ENCODE peak calls at places on chromosomes 11 and 22, in six cellular contexts. One of them, this sample, is unnamed.

GRCh38 chr11:13956988-13957387 is 5.5 kb upstream of the SPON1 start:
- DNase-seq in COR-L47: no peak
- DNase-seq in stimulated activated CD4-positive, alpha-beta T cell treated with anti-CD3 and anti-CD28 coated beads, Interleukin-4, amount 100 ng/mL, for 1 hour: no peak
- DNase-seq in NB4: no peak
- DNase-seq in stimulated activated CD8-positive, alpha-beta memory T cell treated with anti-CD3 and anti-CD28 coated beads, Interleukin-4, amount 100 ng/mL, for 24 hours: no peak
- DNase-seq in MG63: no peak
- DNase-seq in this sample: no peak

GRCh38 chr22:38768036-38768435 is 12.2 kb upstream of the SUN2 start:
- DNase-seq in COR-L47: no peak
- DNase-seq in stimulated activated CD4-positive, alpha-beta T cell treated with anti-CD3 and anti-CD28 coated beads, Interleukin-4, amount 100 ng/mL, for 1 hour: no peak
- DNase-seq in NB4: no peak
- DNase-seq in stimulated activated CD8-positive, alpha-beta memory T cell treated with anti-CD3 and anti-CD28 coated beads, Interleukin-4, amount 100 ng/mL, for 24 hours: no peak
- DNase-seq in MG63: no peak
- DNase-seq in this sample: no peak

GRCh38 chr11:77677138-77677537 is 39.5 kb upstream of the CLNS1A start:
- DNase-seq in COR-L47: no peak
- DNase-seq in stimulated activated CD4-positive, alpha-beta T cell treated with anti-CD3 and anti-CD28 coated beads, Interleukin-4, amount 100 ng/mL, for 1 hour: no peak
- DNase-seq in NB4: no peak
- DNase-seq in stimulated activated CD8-positive, alpha-beta memory T cell treated with anti-CD3 and anti-CD28 coated beads, Interleukin-4, amount 100 ng/mL, for 24 hours: no peak
- DNase-seq in MG63: no peak
- DNase-seq in this sample: no peak

GRCh38 chr22:17729561-17729960 is 44.7 kb downstream of the BID start:
- DNase-seq in COR-L47: no peak
- DNase-seq in stimulated activated CD4-positive, alpha-beta T cell treated with anti-CD3 and anti-CD28 coated beads, Interleukin-4, amount 100 ng/mL, for 1 hour: no peak
- DNase-seq in NB4: no peak
- DNase-seq in stimulated activated CD8-positive, alpha-beta memory T cell treated with anti-CD3 and anti-CD28 coated beads, Interleukin-4, amount 100 ng/mL, for 24 hours: no peak
- DNase-seq in MG63: no peak
- DNase-seq in this sample: no peak

GRCh38 chr22:17638182-17638431 is 450 bp upstream of the BCL2L13 start:
- DNase-seq in COR-L47: peak; percentile 14
- DNase-seq in stimulated activated CD4-positive, alpha-beta T cell treated with anti-CD3 and anti-CD28 coated beads, Interleukin-4, amount 100 ng/mL, for 1 hour: no peak
- DNase-seq in NB4: no peak
- DNase-seq in stimulated activated CD8-positive, alpha-beta memory T cell treated with anti-CD3 and anti-CD28 coated beads, Interleukin-4, amount 100 ng/mL, for 24 hours: no peak
- DNase-seq in MG63: no peak
- DNase-seq in this sample: no peak

GRCh38 chr11:74449369-74449931 is 17.9 kb downstream of the KCNE3 start:
- DNase-seq in COR-L47: peak; percentile 94
- DNase-seq in stimulated activated CD4-positive, alpha-beta T cell treated with anti-CD3 and anti-CD28 coated beads, Interleukin-4, amount 100 ng/mL, for 1 hour: no peak
- DNase-seq in NB4: peak; percentile 85
- DNase-seq in stimulated activated CD8-positive, alpha-beta memory T cell treated with anti-CD3 and anti-CD28 coated beads, Interleukin-4, amount 100 ng/mL, for 24 hours: no peak
- DNase-seq in MG63: peak; percentile 36
- DNase-seq in this sample: peak; percentile 26

GRCh38 chr11:46991391-46991790 is 54.8 kb downstream of the CSTPP1 start:
- DNase-seq in COR-L47: no peak
- DNase-seq in stimulated activated CD4-positive, alpha-beta T cell treated with anti-CD3 and anti-CD28 coated beads, Interleukin-4, amount 100 ng/mL, for 1 hour: no peak
- DNase-seq in NB4: no peak
- DNase-seq in stimulated activated CD8-positive, alpha-beta memory T cell treated with anti-CD3 and anti-CD28 coated beads, Interleukin-4, amount 100 ng/mL, for 24 hours: no peak
- DNase-seq in MG63: no peak
- DNase-seq in this sample: no peak

GRCh38 chr22:50672471-50673230 is at the start of gene SHANK3:
- DNase-seq in COR-L47: no peak
- DNase-seq in stimulated activated CD4-positive, alpha-beta T cell treated with anti-CD3 and anti-CD28 coated beads, Interleukin-4, amount 100 ng/mL, for 1 hour: no peak
- DNase-seq in NB4: no peak
- DNase-seq in stimulated activated CD8-positive, alpha-beta memory T cell treated with anti-CD3 and anti-CD28 coated beads, Interleukin-4, amount 100 ng/mL, for 24 hours: no peak
- DNase-seq in MG63: no peak
- DNase-seq in this sample: no peak

GRCh38 chr11:34940026-34940677 is 23.7 kb downstream of the PDHX start:
- DNase-seq in COR-L47: no peak
- DNase-seq in stimulated activated CD4-positive, alpha-beta T cell treated with anti-CD3 and anti-CD28 coated beads, Interleukin-4, amount 100 ng/mL, for 1 hour: no peak
- DNase-seq in NB4: no peak
- DNase-seq in stimulated activated CD8-positive, alpha-beta memory T cell treated with anti-CD3 and anti-CD28 coated beads, Interleukin-4, amount 100 ng/mL, for 24 hours: no peak
- DNase-seq in MG63: no peak
- DNase-seq in this sample: no peak

GRCh38 chr22:37464181-37464580 is 22.0 kb downstream of the MFNG start:
- DNase-seq in COR-L47: no peak
- DNase-seq in stimulated activated CD4-positive, alpha-beta T cell treated with anti-CD3 and anti-CD28 coated beads, Interleukin-4, amount 100 ng/mL, for 1 hour: no peak
- DNase-seq in NB4: no peak
- DNase-seq in stimulated activated CD8-positive, alpha-beta memory T cell treated with anti-CD3 and anti-CD28 coated beads, Interleukin-4, amount 100 ng/mL, for 24 hours: no peak
- DNase-seq in MG63: no peak
- DNase-seq in this sample: no peak

GRCh38 chr11:112321521-112322172 is 61.0 kb upstream of the PLET1 start:
- DNase-seq in COR-L47: peak; percentile 94
- DNase-seq in stimulated activated CD4-positive, alpha-beta T cell treated with anti-CD3 and anti-CD28 coated beads, Interleukin-4, amount 100 ng/mL, for 1 hour: no peak
- DNase-seq in NB4: peak; percentile 80
- DNase-seq in stimulated activated CD8-positive, alpha-beta memory T cell treated with anti-CD3 and anti-CD28 coated beads, Interleukin-4, amount 100 ng/mL, for 24 hours: no peak
- DNase-seq in MG63: peak; percentile 47
- DNase-seq in this sample: no peak

GRCh38 chr11:120058931-120059330 is 79.0 kb downstream of the TRIM29 start:
- DNase-seq in COR-L47: no peak
- DNase-seq in stimulated activated CD4-positive, alpha-beta T cell treated with anti-CD3 and anti-CD28 coated beads, Interleukin-4, amount 100 ng/mL, for 1 hour: no peak
- DNase-seq in NB4: no peak
- DNase-seq in stimulated activated CD8-positive, alpha-beta memory T cell treated with anti-CD3 and anti-CD28 coated beads, Interleukin-4, amount 100 ng/mL, for 24 hours: no peak
- DNase-seq in MG63: no peak
- DNase-seq in this sample: no peak

GRCh38 chr11:119506436-119506835 is 83.5 kb upstream of the THY1 start:
- DNase-seq in COR-L47: no peak
- DNase-seq in stimulated activated CD4-positive, alpha-beta T cell treated with anti-CD3 and anti-CD28 coated beads, Interleukin-4, amount 100 ng/mL, for 1 hour: no peak
- DNase-seq in NB4: no peak
- DNase-seq in stimulated activated CD8-positive, alpha-beta memory T cell treated with anti-CD3 and anti-CD28 coated beads, Interleukin-4, amount 100 ng/mL, for 24 hours: no peak
- DNase-seq in MG63: no peak
- DNase-seq in this sample: no peak

GRCh38 chr11:131600591-131600990 is 230.2 kb downstream of the NTM start:
- DNase-seq in COR-L47: no peak
- DNase-seq in stimulated activated CD4-positive, alpha-beta T cell treated with anti-CD3 and anti-CD28 coated beads, Interleukin-4, amount 100 ng/mL, for 1 hour: no peak
- DNase-seq in NB4: no peak
- DNase-seq in stimulated activated CD8-positive, alpha-beta memory T cell treated with anti-CD3 and anti-CD28 coated beads, Interleukin-4, amount 100 ng/mL, for 24 hours: no peak
- DNase-seq in MG63: peak; percentile 80
- DNase-seq in this sample: no peak

GRCh38 chr11:67384851-67385366 is 6.9 kb upstream of the RAD9A start:
- DNase-seq in COR-L47: peak; percentile 55
- DNase-seq in stimulated activated CD4-positive, alpha-beta T cell treated with anti-CD3 and anti-CD28 coated beads, Interleukin-4, amount 100 ng/mL, for 1 hour: no peak
- DNase-seq in NB4: no peak
- DNase-seq in stimulated activated CD8-positive, alpha-beta memory T cell treated with anti-CD3 and anti-CD28 coated beads, Interleukin-4, amount 100 ng/mL, for 24 hours: no peak
- DNase-seq in MG63: peak; percentile 79
- DNase-seq in this sample: no peak

GRCh38 chr11:70710192-70710965 is 312.1 kb downstream of the CTTN start:
- DNase-seq in COR-L47: no peak
- DNase-seq in stimulated activated CD4-positive, alpha-beta T cell treated with anti-CD3 and anti-CD28 coated beads, Interleukin-4, amount 100 ng/mL, for 1 hour: no peak
- DNase-seq in NB4: no peak
- DNase-seq in stimulated activated CD8-positive, alpha-beta memory T cell treated with anti-CD3 and anti-CD28 coated beads, Interleukin-4, amount 100 ng/mL, for 24 hours: no peak
- DNase-seq in MG63: no peak
- DNase-seq in this sample: no peak

GRCh38 chr11:72721689-72722049 is 30.5 kb downstream of the ARAP1 start:
- DNase-seq in COR-L47: no peak
- DNase-seq in stimulated activated CD4-positive, alpha-beta T cell treated with anti-CD3 and anti-CD28 coated beads, Interleukin-4, amount 100 ng/mL, for 1 hour: peak; percentile 27
- DNase-seq in NB4: peak; percentile 71
- DNase-seq in stimulated activated CD8-positive, alpha-beta memory T cell treated with anti-CD3 and anti-CD28 coated beads, Interleukin-4, amount 100 ng/mL, for 24 hours: peak; percentile 24
- DNase-seq in MG63: no peak
- DNase-seq in this sample: no peak

GRCh38 chr22:46964773-46965550 is 202.5 kb downstream of the TBC1D22A start:
- DNase-seq in COR-L47: no peak
- DNase-seq in stimulated activated CD4-positive, alpha-beta T cell treated with anti-CD3 and anti-CD28 coated beads, Interleukin-4, amount 100 ng/mL, for 1 hour: no peak
- DNase-seq in NB4: no peak
- DNase-seq in stimulated activated CD8-positive, alpha-beta memory T cell treated with anti-CD3 and anti-CD28 coated beads, Interleukin-4, amount 100 ng/mL, for 24 hours: no peak
- DNase-seq in MG63: no peak
- DNase-seq in this sample: no peak

GRCh38 chr11:28860898-28861297 is 752.7 kb downstream of the METTL15 start:
- DNase-seq in COR-L47: no peak
- DNase-seq in stimulated activated CD4-positive, alpha-beta T cell treated with anti-CD3 and anti-CD28 coated beads, Interleukin-4, amount 100 ng/mL, for 1 hour: no peak
- DNase-seq in NB4: peak; percentile 2
- DNase-seq in stimulated activated CD8-positive, alpha-beta memory T cell treated with anti-CD3 and anti-CD28 coated beads, Interleukin-4, amount 100 ng/mL, for 24 hours: no peak
- DNase-seq in MG63: no peak
- DNase-seq in this sample: no peak

GRCh38 chr22:36787594-36787993 is 11.7 kb upstream of the IFT27 start:
- DNase-seq in COR-L47: no peak
- DNase-seq in stimulated activated CD4-positive, alpha-beta T cell treated with anti-CD3 and anti-CD28 coated beads, Interleukin-4, amount 100 ng/mL, for 1 hour: no peak
- DNase-seq in NB4: no peak
- DNase-seq in stimulated activated CD8-positive, alpha-beta memory T cell treated with anti-CD3 and anti-CD28 coated beads, Interleukin-4, amount 100 ng/mL, for 24 hours: no peak
- DNase-seq in MG63: no peak
- DNase-seq in this sample: no peak

GRCh38 chr11:126061707-126062678 is 673 bp downstream of the CDON start:
- DNase-seq in COR-L47: peak; percentile 60
- DNase-seq in stimulated activated CD4-positive, alpha-beta T cell treated with anti-CD3 and anti-CD28 coated beads, Interleukin-4, amount 100 ng/mL, for 1 hour: peak; percentile 43
- DNase-seq in NB4: no peak
- DNase-seq in stimulated activated CD8-positive, alpha-beta memory T cell treated with anti-CD3 and anti-CD28 coated beads, Interleukin-4, amount 100 ng/mL, for 24 hours: peak; percentile 11
- DNase-seq in MG63: peak; percentile 37
- DNase-seq in this sample: peak; percentile 28

GRCh38 chr11:61472282-61472681 is 36.3 kb upstream of the LRRC10B start:
- DNase-seq in COR-L47: no peak
- DNase-seq in stimulated activated CD4-positive, alpha-beta T cell treated with anti-CD3 and anti-CD28 coated beads, Interleukin-4, amount 100 ng/mL, for 1 hour: no peak
- DNase-seq in NB4: peak; percentile 38
- DNase-seq in stimulated activated CD8-positive, alpha-beta memory T cell treated with anti-CD3 and anti-CD28 coated beads, Interleukin-4, amount 100 ng/mL, for 24 hours: no peak
- DNase-seq in MG63: peak; percentile 77
- DNase-seq in this sample: no peak

GRCh38 chr11:105193260-105193659 is 53.7 kb upstream of the CARD18 start:
- DNase-seq in COR-L47: no peak
- DNase-seq in stimulated activated CD4-positive, alpha-beta T cell treated with anti-CD3 and anti-CD28 coated beads, Interleukin-4, amount 100 ng/mL, for 1 hour: no peak
- DNase-seq in NB4: no peak
- DNase-seq in stimulated activated CD8-positive, alpha-beta memory T cell treated with anti-CD3 and anti-CD28 coated beads, Interleukin-4, amount 100 ng/mL, for 24 hours: no peak
- DNase-seq in MG63: no peak
- DNase-seq in this sample: no peak

GRCh38 chr11:125166347-125166841 is 1.8 kb downstream of the PKNOX2 start:
- DNase-seq in COR-L47: no peak
- DNase-seq in stimulated activated CD4-positive, alpha-beta T cell treated with anti-CD3 and anti-CD28 coated beads, Interleukin-4, amount 100 ng/mL, for 1 hour: peak; percentile 7
- DNase-seq in NB4: no peak
- DNase-seq in stimulated activated CD8-positive, alpha-beta memory T cell treated with anti-CD3 and anti-CD28 coated beads, Interleukin-4, amount 100 ng/mL, for 24 hours: no peak
- DNase-seq in MG63: no peak
- DNase-seq in this sample: peak; percentile 30

GRCh38 chr11:19116971-19117759 is at the start of gene ZDHHC13:
- DNase-seq in COR-L47: peak; percentile 85
- DNase-seq in stimulated activated CD4-positive, alpha-beta T cell treated with anti-CD3 and anti-CD28 coated beads, Interleukin-4, amount 100 ng/mL, for 1 hour: peak; percentile 96
- DNase-seq in NB4: peak; percentile 93
- DNase-seq in stimulated activated CD8-positive, alpha-beta memory T cell treated with anti-CD3 and anti-CD28 coated beads, Interleukin-4, amount 100 ng/mL, for 24 hours: peak; percentile 95
- DNase-seq in MG63: peak; percentile 91
- DNase-seq in this sample: peak; percentile 88

GRCh38 chr11:126350811-126351210 is 4.7 kb upstream of the ST3GAL4 start:
- DNase-seq in COR-L47: no peak
- DNase-seq in stimulated activated CD4-positive, alpha-beta T cell treated with anti-CD3 and anti-CD28 coated beads, Interleukin-4, amount 100 ng/mL, for 1 hour: no peak
- DNase-seq in NB4: peak; percentile 43
- DNase-seq in stimulated activated CD8-positive, alpha-beta memory T cell treated with anti-CD3 and anti-CD28 coated beads, Interleukin-4, amount 100 ng/mL, for 24 hours: no peak
- DNase-seq in MG63: no peak
- DNase-seq in this sample: no peak

GRCh38 chr11:134757633-134758032 is 345.6 kb upstream of the B3GAT1 start:
- DNase-seq in COR-L47: no peak
- DNase-seq in stimulated activated CD4-positive, alpha-beta T cell treated with anti-CD3 and anti-CD28 coated beads, Interleukin-4, amount 100 ng/mL, for 1 hour: no peak
- DNase-seq in NB4: no peak
- DNase-seq in stimulated activated CD8-positive, alpha-beta memory T cell treated with anti-CD3 and anti-CD28 coated beads, Interleukin-4, amount 100 ng/mL, for 24 hours: no peak
- DNase-seq in MG63: no peak
- DNase-seq in this sample: no peak

GRCh38 chr11:118167906-118168305 is 8.5 kb downstream of the SCN2B start:
- DNase-seq in COR-L47: no peak
- DNase-seq in stimulated activated CD4-positive, alpha-beta T cell treated with anti-CD3 and anti-CD28 coated beads, Interleukin-4, amount 100 ng/mL, for 1 hour: no peak
- DNase-seq in NB4: no peak
- DNase-seq in stimulated activated CD8-positive, alpha-beta memory T cell treated with anti-CD3 and anti-CD28 coated beads, Interleukin-4, amount 100 ng/mL, for 24 hours: no peak
- DNase-seq in MG63: no peak
- DNase-seq in this sample: no peak

GRCh38 chr11:65375012-65375411 is 7.4 kb downstream of the SLC25A45 start:
- DNase-seq in COR-L47: no peak
- DNase-seq in stimulated activated CD4-positive, alpha-beta T cell treated with anti-CD3 and anti-CD28 coated beads, Interleukin-4, amount 100 ng/mL, for 1 hour: no peak
- DNase-seq in NB4: no peak
- DNase-seq in stimulated activated CD8-positive, alpha-beta memory T cell treated with anti-CD3 and anti-CD28 coated beads, Interleukin-4, amount 100 ng/mL, for 24 hours: no peak
- DNase-seq in MG63: no peak
- DNase-seq in this sample: no peak

GRCh38 chr11:16902979-16903378 is 111.2 kb downstream of the PLEKHA7 start:
- DNase-seq in COR-L47: no peak
- DNase-seq in stimulated activated CD4-positive, alpha-beta T cell treated with anti-CD3 and anti-CD28 coated beads, Interleukin-4, amount 100 ng/mL, for 1 hour: no peak
- DNase-seq in NB4: no peak
- DNase-seq in stimulated activated CD8-positive, alpha-beta memory T cell treated with anti-CD3 and anti-CD28 coated beads, Interleukin-4, amount 100 ng/mL, for 24 hours: no peak
- DNase-seq in MG63: no peak
- DNase-seq in this sample: no peak

GRCh38 chr22:25558341-25558740 is 6.1 kb upstream of the GRK3 start:
- DNase-seq in COR-L47: no peak
- DNase-seq in stimulated activated CD4-positive, alpha-beta T cell treated with anti-CD3 and anti-CD28 coated beads, Interleukin-4, amount 100 ng/mL, for 1 hour: no peak
- DNase-seq in NB4: no peak
- DNase-seq in stimulated activated CD8-positive, alpha-beta memory T cell treated with anti-CD3 and anti-CD28 coated beads, Interleukin-4, amount 100 ng/mL, for 24 hours: no peak
- DNase-seq in MG63: no peak
- DNase-seq in this sample: no peak

GRCh38 chr11:18329196-18329870 is 7.0 kb downstream of the GTF2H1 start:
- DNase-seq in COR-L47: no peak
- DNase-seq in stimulated activated CD4-positive, alpha-beta T cell treated with anti-CD3 and anti-CD28 coated beads, Interleukin-4, amount 100 ng/mL, for 1 hour: no peak
- DNase-seq in NB4: no peak
- DNase-seq in stimulated activated CD8-positive, alpha-beta memory T cell treated with anti-CD3 and anti-CD28 coated beads, Interleukin-4, amount 100 ng/mL, for 24 hours: no peak
- DNase-seq in MG63: no peak
- DNase-seq in this sample: no peak

GRCh38 chr11:2779981-2780849 is 80.4 kb upstream of the KCNQ1OT1 start:
- DNase-seq in COR-L47: no peak
- DNase-seq in stimulated activated CD4-positive, alpha-beta T cell treated with anti-CD3 and anti-CD28 coated beads, Interleukin-4, amount 100 ng/mL, for 1 hour: peak; percentile 0
- DNase-seq in NB4: peak; percentile 54
- DNase-seq in stimulated activated CD8-positive, alpha-beta memory T cell treated with anti-CD3 and anti-CD28 coated beads, Interleukin-4, amount 100 ng/mL, for 24 hours: no peak
- DNase-seq in MG63: no peak
- DNase-seq in this sample: peak; percentile 1

GRCh38 chr11:68832476-68833176 is 9.1 kb downstream of the CPT1A start:
- DNase-seq in COR-L47: no peak
- DNase-seq in stimulated activated CD4-positive, alpha-beta T cell treated with anti-CD3 and anti-CD28 coated beads, Interleukin-4, amount 100 ng/mL, for 1 hour: no peak
- DNase-seq in NB4: no peak
- DNase-seq in stimulated activated CD8-positive, alpha-beta memory T cell treated with anti-CD3 and anti-CD28 coated beads, Interleukin-4, amount 100 ng/mL, for 24 hours: no peak
- DNase-seq in MG63: peak; percentile 69
- DNase-seq in this sample: no peak

GRCh38 chr22:19173047-19174035 is 5.2 kb downstream of the SLC25A1 start:
- DNase-seq in COR-L47: no peak
- DNase-seq in stimulated activated CD4-positive, alpha-beta T cell treated with anti-CD3 and anti-CD28 coated beads, Interleukin-4, amount 100 ng/mL, for 1 hour: no peak
- DNase-seq in NB4: no peak
- DNase-seq in stimulated activated CD8-positive, alpha-beta memory T cell treated with anti-CD3 and anti-CD28 coated beads, Interleukin-4, amount 100 ng/mL, for 24 hours: no peak
- DNase-seq in MG63: no peak
- DNase-seq in this sample: no peak

GRCh38 chr11:74453373-74453975 is 13.9 kb downstream of the KCNE3 start:
- DNase-seq in COR-L47: peak; percentile 42
- DNase-seq in stimulated activated CD4-positive, alpha-beta T cell treated with anti-CD3 and anti-CD28 coated beads, Interleukin-4, amount 100 ng/mL, for 1 hour: peak; percentile 64
- DNase-seq in NB4: peak; percentile 81
- DNase-seq in stimulated activated CD8-positive, alpha-beta memory T cell treated with anti-CD3 and anti-CD28 coated beads, Interleukin-4, amount 100 ng/mL, for 24 hours: peak; percentile 28
- DNase-seq in MG63: peak; percentile 49
- DNase-seq in this sample: peak; percentile 58

GRCh38 chr11:120527111-120527748 is 15.7 kb downstream of the GRIK4 start:
- DNase-seq in COR-L47: no peak
- DNase-seq in stimulated activated CD4-positive, alpha-beta T cell treated with anti-CD3 and anti-CD28 coated beads, Interleukin-4, amount 100 ng/mL, for 1 hour: no peak
- DNase-seq in NB4: no peak
- DNase-seq in stimulated activated CD8-positive, alpha-beta memory T cell treated with anti-CD3 and anti-CD28 coated beads, Interleukin-4, amount 100 ng/mL, for 24 hours: no peak
- DNase-seq in MG63: peak; percentile 43
- DNase-seq in this sample: peak; percentile 29

GRCh38 chr22:43881091-43882061 is 10.4 kb downstream of the PNPLA5 start:
- DNase-seq in COR-L47: no peak
- DNase-seq in stimulated activated CD4-positive, alpha-beta T cell treated with anti-CD3 and anti-CD28 coated beads, Interleukin-4, amount 100 ng/mL, for 1 hour: no peak
- DNase-seq in NB4: no peak
- DNase-seq in stimulated activated CD8-positive, alpha-beta memory T cell treated with anti-CD3 and anti-CD28 coated beads, Interleukin-4, amount 100 ng/mL, for 24 hours: no peak
- DNase-seq in MG63: no peak
- DNase-seq in this sample: no peak

GRCh38 chr11:78659326-78660319 is 85.0 kb upstream of the NARS2 start:
- DNase-seq in COR-L47: peak; percentile 62
- DNase-seq in stimulated activated CD4-positive, alpha-beta T cell treated with anti-CD3 and anti-CD28 coated beads, Interleukin-4, amount 100 ng/mL, for 1 hour: no peak
- DNase-seq in NB4: no peak
- DNase-seq in stimulated activated CD8-positive, alpha-beta memory T cell treated with anti-CD3 and anti-CD28 coated beads, Interleukin-4, amount 100 ng/mL, for 24 hours: no peak
- DNase-seq in MG63: peak; percentile 79
- DNase-seq in this sample: no peak